ENCODE peak calls at places on chromosomes 3 and 15, in six cellular contexts. One of them, this sample, is unnamed.

GRCh38 chr15:48710952-48711495 is 65.5 kb upstream of the FBN1 start:
- DNase-seq in iris pigment epithelial cell: peak
- DNase-seq in NCI-H1105: no peak
- DNase-seq in activated CD8-positive, alpha-beta T cell treated with anti-CD3 and anti-CD28 coated beads, Interleukin-2, amount 10 ng/mL, durations not matched to agents 7 days and 5 days: no peak
- DNase-seq in substantia nigra: no peak
- DNase-seq in NCI-H2029: no peak
- DNase-seq in this sample: no peak

GRCh38 chr3:25513642-25514266 is 85.7 kb downstream of the RARB start:
- DNase-seq in activated CD8-positive, alpha-beta T cell treated with anti-CD3 and anti-CD28 coated beads, Interleukin-2, amount 10 ng/mL, durations not matched to agents 7 days and 5 days: no peak
- DNase-seq in NCI-H1105: no peak
- DNase-seq in iris pigment epithelial cell: no peak
- DNase-seq in substantia nigra: no peak
- DNase-seq in NCI-H2029: no peak
- DNase-seq in this sample: no peak

GRCh38 chr3:187267306-187267705 is 24.2 kb downstream of the MASP1 start:
- DNase-seq in NCI-H2029: no peak
- DNase-seq in activated CD8-positive, alpha-beta T cell treated with anti-CD3 and anti-CD28 coated beads, Interleukin-2, amount 10 ng/mL, durations not matched to agents 7 days and 5 days: no peak
- DNase-seq in iris pigment epithelial cell: peak
- DNase-seq in substantia nigra: no peak
- DNase-seq in NCI-H1105: no peak
- DNase-seq in this sample: no peak

GRCh38 chr3:29465836-29466235 is 185.0 kb downstream of the RBMS3 start:
- DNase-seq in substantia nigra: no peak
- DNase-seq in NCI-H1105: no peak
- DNase-seq in NCI-H2029: no peak
- DNase-seq in activated CD8-positive, alpha-beta T cell treated with anti-CD3 and anti-CD28 coated beads, Interleukin-2, amount 10 ng/mL, durations not matched to agents 7 days and 5 days: no peak
- DNase-seq in iris pigment epithelial cell: peak
- DNase-seq in this sample: no peak

GRCh38 chr3:168952551-168952950 is 711.0 kb downstream of the MECOM start:
- DNase-seq in iris pigment epithelial cell: peak
- DNase-seq in activated CD8-positive, alpha-beta T cell treated with anti-CD3 and anti-CD28 coated beads, Interleukin-2, amount 10 ng/mL, durations not matched to agents 7 days and 5 days: no peak
- DNase-seq in substantia nigra: no peak
- DNase-seq in NCI-H2029: no peak
- DNase-seq in NCI-H1105: no peak
- DNase-seq in this sample: no peak

GRCh38 chr15:67511606-67512005 is 9.3 kb upstream of the C15orf61 start:
- DNase-seq in NCI-H1105: no peak
- DNase-seq in NCI-H2029: no peak
- DNase-seq in substantia nigra: no peak
- DNase-seq in activated CD8-positive, alpha-beta T cell treated with anti-CD3 and anti-CD28 coated beads, Interleukin-2, amount 10 ng/mL, durations not matched to agents 7 days and 5 days: no peak
- DNase-seq in iris pigment epithelial cell: peak
- DNase-seq in this sample: no peak

GRCh38 chr3:127757979-127758378 is 64.3 kb downstream of the MGLL start:
- DNase-seq in NCI-H2029: no peak
- DNase-seq in NCI-H1105: no peak
- DNase-seq in activated CD8-positive, alpha-beta T cell treated with anti-CD3 and anti-CD28 coated beads, Interleukin-2, amount 10 ng/mL, durations not matched to agents 7 days and 5 days: no peak
- DNase-seq in substantia nigra: no peak
- DNase-seq in iris pigment epithelial cell: no peak
- DNase-seq in this sample: no peak

GRCh38 chr3:99918720-99919119 is 101.1 kb downstream of the CMSS1 start:
- DNase-seq in NCI-H1105: no peak
- DNase-seq in substantia nigra: no peak
- DNase-seq in NCI-H2029: no peak
- DNase-seq in activated CD8-positive, alpha-beta T cell treated with anti-CD3 and anti-CD28 coated beads, Interleukin-2, amount 10 ng/mL, durations not matched to agents 7 days and 5 days: no peak
- DNase-seq in iris pigment epithelial cell: no peak
- DNase-seq in this sample: no peak

GRCh38 chr3:133412511-133413165 is 12.8 kb downstream of the BFSP2 start:
- DNase-seq in NCI-H1105: no peak
- DNase-seq in substantia nigra: no peak
- DNase-seq in activated CD8-positive, alpha-beta T cell treated with anti-CD3 and anti-CD28 coated beads, Interleukin-2, amount 10 ng/mL, durations not matched to agents 7 days and 5 days: no peak
- DNase-seq in NCI-H2029: no peak
- DNase-seq in iris pigment epithelial cell: peak
- DNase-seq in this sample: no peak

GRCh38 chr15:25188551-25189101 is 233.8 kb downstream of the SNRPN start:
- DNase-seq in iris pigment epithelial cell: no peak
- DNase-seq in NCI-H2029: no peak
- DNase-seq in substantia nigra: no peak
- DNase-seq in activated CD8-positive, alpha-beta T cell treated with anti-CD3 and anti-CD28 coated beads, Interleukin-2, amount 10 ng/mL, durations not matched to agents 7 days and 5 days: no peak
- DNase-seq in NCI-H1105: no peak
- DNase-seq in this sample: no peak

GRCh38 chr3:163166197-163166596 is 1669.6 kb downstream of the OTOL1 start:
- DNase-seq in activated CD8-positive, alpha-beta T cell treated with anti-CD3 and anti-CD28 coated beads, Interleukin-2, amount 10 ng/mL, durations not matched to agents 7 days and 5 days: no peak
- DNase-seq in NCI-H1105: no peak
- DNase-seq in NCI-H2029: no peak
- DNase-seq in substantia nigra: no peak
- DNase-seq in iris pigment epithelial cell: no peak
- DNase-seq in this sample: no peak

GRCh38 chr3:9248232-9249191 is 934 bp downstream of the SRGAP3 start:
- DNase-seq in substantia nigra: no peak
- DNase-seq in iris pigment epithelial cell: peak
- DNase-seq in NCI-H2029: no peak
- DNase-seq in activated CD8-positive, alpha-beta T cell treated with anti-CD3 and anti-CD28 coated beads, Interleukin-2, amount 10 ng/mL, durations not matched to agents 7 days and 5 days: peak
- DNase-seq in NCI-H1105: peak
- DNase-seq in this sample: no peak

GRCh38 chr3:194132465-194133358 is 3.2 kb upstream of the HES1 start:
- DNase-seq in NCI-H1105: no peak
- DNase-seq in substantia nigra: no peak
- DNase-seq in activated CD8-positive, alpha-beta T cell treated with anti-CD3 and anti-CD28 coated beads, Interleukin-2, amount 10 ng/mL, durations not matched to agents 7 days and 5 days: no peak
- DNase-seq in iris pigment epithelial cell: no peak
- DNase-seq in NCI-H2029: no peak
- DNase-seq in this sample: no peak

GRCh38 chr3:101229681-101230080 is 90.7 kb downstream of the IMPG2 start:
- DNase-seq in activated CD8-positive, alpha-beta T cell treated with anti-CD3 and anti-CD28 coated beads, Interleukin-2, amount 10 ng/mL, durations not matched to agents 7 days and 5 days: no peak
- DNase-seq in NCI-H1105: no peak
- DNase-seq in substantia nigra: no peak
- DNase-seq in iris pigment epithelial cell: no peak
- DNase-seq in NCI-H2029: no peak
- DNase-seq in this sample: no peak

GRCh38 chr3:182523836-182524235 is 269.5 kb upstream of the ATP11B start:
- DNase-seq in substantia nigra: no peak
- DNase-seq in iris pigment epithelial cell: no peak
- DNase-seq in NCI-H2029: no peak
- DNase-seq in NCI-H1105: no peak
- DNase-seq in activated CD8-positive, alpha-beta T cell treated with anti-CD3 and anti-CD28 coated beads, Interleukin-2, amount 10 ng/mL, durations not matched to agents 7 days and 5 days: no peak
- DNase-seq in this sample: no peak

GRCh38 chr15:58410353-58410752 is 21.4 kb upstream of the LIPC start:
- DNase-seq in activated CD8-positive, alpha-beta T cell treated with anti-CD3 and anti-CD28 coated beads, Interleukin-2, amount 10 ng/mL, durations not matched to agents 7 days and 5 days: peak
- DNase-seq in NCI-H2029: peak
- DNase-seq in iris pigment epithelial cell: no peak
- DNase-seq in NCI-H1105: no peak
- DNase-seq in substantia nigra: no peak
- DNase-seq in this sample: no peak

GRCh38 chr3:16801698-16802097 is 83.1 kb upstream of the PLCL2 start:
- DNase-seq in iris pigment epithelial cell: no peak
- DNase-seq in activated CD8-positive, alpha-beta T cell treated with anti-CD3 and anti-CD28 coated beads, Interleukin-2, amount 10 ng/mL, durations not matched to agents 7 days and 5 days: no peak
- DNase-seq in NCI-H1105: no peak
- DNase-seq in NCI-H2029: no peak
- DNase-seq in substantia nigra: no peak
- DNase-seq in this sample: no peak